ENCODE peak calls at places on chromosomes 1 and 21, in seven cellular contexts. C, E, D, L, S, F and T are unnamed samples.

GRCh38 chr1:93972341-93972740 is 63.1 kb upstream of the GCLM start:
- DNase-seq in L (no peak), F (no peak), E (no peak), D (no peak), C (no peak), S (no peak), T (no peak)

GRCh38 chr1:219523411-219523810 is 89.5 kb downstream of the ZC3H11B start:
- DNase-seq in D (no peak), S (no peak), F (no peak), E (no peak), C (no peak), L (no peak), T (no peak)

GRCh38 chr1:25369241-25369640 is 31.1 kb downstream of the TMEM50A start:
- DNase-seq in C (no peak), S (no peak), E (no peak), F (peak), L (no peak), D (no peak), T (no peak)

GRCh38 chr1:19203440-19203839 is 6.6 kb downstream of the UBR4 start:
- DNase-seq in S (no peak), L (no peak), D (no peak), E (peak), F (peak), C (peak), T (peak)

GRCh38 chr1:153633161-153633746 is 612 bp upstream of the CHTOP start:
- DNase-seq in F (peak), D (no peak), L (no peak), C (no peak), E (no peak), S (no peak), T (no peak)

GRCh38 chr1:162562452-162562828 is 918 bp downstream of the UAP1 start:
- DNase-seq in S (no peak), F (peak), E (peak), D (no peak), C (peak), L (no peak), T (no peak)

GRCh38 chr21:38773108-38774061 is 32.3 kb upstream of the ETS2 start:
- DNase-seq in E (peak), C (peak), D (no peak), S (no peak), F (peak), L (no peak), T (no peak)

GRCh38 chr1:240027059-240027462 is 64.6 kb upstream of the FMN2 start:
- DNase-seq in L (no peak), S (no peak), D (no peak), E (no peak), C (peak), F (peak), T (peak)

GRCh38 chr1:44603718-44604117 is 70.6 kb downstream of the TMEM53 start:
- DNase-seq in S (no peak), F (no peak), C (no peak), E (no peak), L (no peak), D (no peak), T (no peak)

GRCh38 chr1:76595024-76595423 is 272.3 kb upstream of the ST6GALNAC5 start:
- DNase-seq in D (no peak), E (no peak), C (no peak), L (no peak), S (no peak), F (no peak), T (no peak)

GRCh38 chr21:29209696-29210095 is 79.3 kb downstream of the MAP3K7CL start:
- DNase-seq in F (peak), D (no peak), S (no peak), C (no peak), E (no peak), L (no peak), T (no peak)

GRCh38 chr1:20448626-20449215 is 37.3 kb downstream of the CAMK2N1 start:
- DNase-seq in L (no peak), E (no peak), F (no peak), C (no peak), D (no peak), S (no peak), T (no peak)

GRCh38 chr1:232880354-232880753 is 70.1 kb upstream of the NTPCR start:
- DNase-seq in E (no peak), S (no peak), L (no peak), C (peak), F (peak), D (no peak), T (no peak)

GRCh38 chr1:183138301-183138700 is 47.8 kb upstream of the LAMC2 start:
- DNase-seq in L (no peak), E (no peak), C (peak), S (no peak), D (no peak), F (no peak), T (no peak)

GRCh38 chr1:30895382-30895941 is 13.1 kb downstream of the SDC3 start:
- DNase-seq in C (no peak), L (no peak), D (no peak), E (no peak), F (no peak), S (no peak), T (no peak)

GRCh38 chr1:165941531-165941930 is 114.1 kb downstream of the UCK2 start:
- DNase-seq in C (no peak), D (no peak), S (no peak), L (no peak), E (no peak), F (no peak), T (no peak)